ENCODE peak calls at places on chromosome 12, in seven cellular contexts. C is fibroblast of the aortic adventitia; P is WTC11; X is esophagus squamous epithelium; U is CD8-positive, alpha-beta T cell; L is endothelial cell; E is astrocyte of the spinal cord. R is an unnamed sample.
A peak's percentile ranks its signal among the peaks of the same experiment; 100 is the strongest.

GRCh38 chr12:122471324-122472226 is 29.2 kb downstream of the ZCCHC8 start:
- DNase-seq in P (no peak), X (no peak), C (peak; percentile 90), E (peak; percentile 83), L (no peak), U (no peak), R (peak; percentile 81)

GRCh38 chr12:24808651-24809050 is 140.2 kb downstream of the BCAT1 start:
- DNase-seq in C (no peak), U (no peak), L (no peak), E (no peak), X (no peak), P (no peak), R (no peak)

GRCh38 chr12:21526053-21526452 is at the start of gene SPX:
- DNase-seq in C (peak; percentile 6), L (no peak), E (no peak), P (no peak), X (no peak), U (no peak), R (peak; percentile 68)

GRCh38 chr12:40752011-40752410 is 59.8 kb downstream of the CNTN1 start:
- DNase-seq in L (no peak), X (no peak), P (no peak), E (no peak), U (no peak), C (no peak), R (no peak)

GRCh38 chr12:116508145-116509121 is 50.7 kb upstream of the MAP1LC3B2 start:
- DNase-seq in C (peak; percentile 42), P (peak; percentile 73), E (no peak), U (no peak), X (no peak), L (peak; percentile 43), R (no peak)

GRCh38 chr12:48084066-48084465 is 21.8 kb downstream of the SENP1 start:
- DNase-seq in X (no peak), P (no peak), U (no peak), E (peak; percentile 17), C (peak; percentile 58), L (no peak), R (peak; percentile 6)

GRCh38 chr12:47417960-47418359 is 287.9 kb downstream of the RPAP3 start:
- DNase-seq in E (no peak), P (no peak), U (no peak), X (no peak), C (no peak), L (no peak), R (no peak)

GRCh38 chr12:64840949-64841717 is 16.7 kb downstream of the TBC1D30 start:
- DNase-seq in C (no peak), P (no peak), L (no peak), X (no peak), U (no peak), E (no peak), R (no peak)

GRCh38 chr12:114762490-114763110 is 78.6 kb upstream of the TBX3 start:
- DNase-seq in P (no peak), X (no peak), U (no peak), E (peak; percentile 53), C (peak; percentile 16), L (no peak), R (no peak)

GRCh38 chr12:131231194-131231980 is 277.7 kb downstream of the ADGRD1 start:
- DNase-seq in X (no peak), U (no peak), C (no peak), P (no peak), L (no peak), E (no peak), R (no peak)

GRCh38 chr12:14417717-14418116 is 52.2 kb downstream of the ATF7IP start:
- DNase-seq in E (peak; percentile 94), U (peak; percentile 86), P (peak; percentile 77), C (peak; percentile 92), L (peak; percentile 73), X (no peak), R (peak; percentile 65)

GRCh38 chr12:80469681-80470080 is 25.6 kb downstream of the PTPRQ start:
- DNase-seq in E (no peak), L (no peak), P (no peak), X (no peak), U (no peak), C (peak; percentile 26), R (no peak)

GRCh38 chr12:104769207-104769606 is 188.9 kb downstream of the SLC41A2 start:
- DNase-seq in E (no peak), X (no peak), P (no peak), L (no peak), U (no peak), C (no peak), R (no peak)

GRCh38 chr12:122458105-122459035 is 35.9 kb upstream of the CLIP1 start:
- DNase-seq in X (no peak), L (no peak), E (no peak), U (no peak), P (no peak), C (no peak), R (no peak)

GRCh38 chr12:75183967-75184366 is 25.7 kb downstream of the KCNC2 start:
- DNase-seq in X (no peak), C (no peak), P (no peak), E (no peak), U (no peak), L (no peak), R (no peak)

GRCh38 chr12:43282106-43282505 is 269.9 kb downstream of the ADAMTS20 start:
- DNase-seq in P (no peak), C (peak; percentile 80), X (no peak), L (no peak), U (no peak), E (peak; percentile 63), R (peak; percentile 28)

DNA sequence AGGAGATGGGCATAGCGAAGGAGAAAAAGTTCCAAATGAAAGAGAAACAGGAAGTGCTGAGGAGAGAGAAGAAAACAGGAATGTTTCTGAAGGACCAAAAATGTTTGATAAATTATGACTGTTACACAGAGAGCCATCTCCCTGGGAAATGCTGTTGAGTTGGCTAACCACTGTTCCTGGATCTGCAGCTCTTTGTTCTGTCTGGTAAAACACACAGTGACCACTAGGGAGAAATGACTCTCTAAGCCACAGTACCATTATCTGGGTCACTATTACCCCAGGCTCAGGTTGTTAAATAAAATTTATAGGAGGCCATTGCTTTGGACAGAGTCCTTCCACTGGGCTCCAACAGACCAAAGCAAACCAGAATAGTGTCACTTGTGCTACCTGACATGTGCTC is 219.3 kb downstream of the CRADD start:
- DNase-seq in L (no peak), E (no peak), P (no peak), C (no peak), U (no peak), X (no peak), R (no peak)
- TF ChIP-seq CTCF in L (peak; percentile 55), E (peak; percentile 26), P (no peak), C (peak; percentile 20), U (no peak), X (no peak), R (no peak)

GRCh38 chr12:58176296-58176869 is 235.0 kb downstream of the ATP23 start:
- DNase-seq in P (peak; percentile 77), X (no peak), L (peak; percentile 49), C (peak; percentile 5), E (peak; percentile 33), U (no peak), R (peak; percentile 63)
- TF ChIP-seq CTCF in P (peak; percentile 47), X (peak; percentile 23), L (peak; percentile 51), C (peak; percentile 32), E (peak; percentile 61), U (no peak), R (no peak)

GRCh38 chr12:8559676-8560075 is 19.0 kb upstream of the CLEC4E start:
- DNase-seq in P (no peak), E (no peak), C (no peak), U (no peak), X (no peak), L (no peak), R (no peak)

GRCh38 chr12:8563383-8563782 is 22.7 kb upstream of the CLEC4E start:
- DNase-seq in X (no peak), U (no peak), L (no peak), E (no peak), P (no peak), C (no peak), R (no peak)

GRCh38 chr12:8564656-8565055 is 24.0 kb upstream of the CLEC4E start:
- DNase-seq in P (peak; percentile 48), C (no peak), X (no peak), L (no peak), E (no peak), U (no peak), R (no peak)

GRCh38 chr12:8560986-8561385 is 20.3 kb upstream of the CLEC4E start:
- DNase-seq in P (no peak), L (no peak), X (no peak), U (no peak), C (no peak), E (no peak), R (no peak)

GRCh38 chr12:8562310-8562709 is 21.6 kb upstream of the CLEC4E start:
- DNase-seq in E (no peak), L (no peak), U (no peak), C (no peak), P (peak; percentile 42), X (no peak), R (no peak)
- TF ChIP-seq CTCF in E (no peak), L (no peak), U (no peak), C (no peak), P (peak; percentile 28), X (no peak), R (no peak)

GRCh38 chr12:643478-644292 is 19.6 kb downstream of the NINJ2 start:
- DNase-seq in P (no peak), E (no peak), C (no peak), L (no peak), X (no peak), U (no peak), R (no peak)

GRCh38 chr12:644818-645552 is 18.3 kb downstream of the NINJ2 start:
- DNase-seq in U (no peak), C (peak; percentile 82), E (peak; percentile 63), L (no peak), P (no peak), X (no peak), R (no peak)

GRCh38 chr12:645563-646071 is 17.6 kb downstream of the NINJ2 start:
- DNase-seq in E (peak; percentile 53), P (no peak), L (no peak), U (no peak), C (peak; percentile 73), X (no peak), R (peak; percentile 32)

GRCh38 chr12:644293-644639 is 19.0 kb downstream of the NINJ2 start:
- DNase-seq in X (no peak), L (no peak), E (no peak), C (no peak), P (no peak), U (no peak), R (no peak)

DNA sequence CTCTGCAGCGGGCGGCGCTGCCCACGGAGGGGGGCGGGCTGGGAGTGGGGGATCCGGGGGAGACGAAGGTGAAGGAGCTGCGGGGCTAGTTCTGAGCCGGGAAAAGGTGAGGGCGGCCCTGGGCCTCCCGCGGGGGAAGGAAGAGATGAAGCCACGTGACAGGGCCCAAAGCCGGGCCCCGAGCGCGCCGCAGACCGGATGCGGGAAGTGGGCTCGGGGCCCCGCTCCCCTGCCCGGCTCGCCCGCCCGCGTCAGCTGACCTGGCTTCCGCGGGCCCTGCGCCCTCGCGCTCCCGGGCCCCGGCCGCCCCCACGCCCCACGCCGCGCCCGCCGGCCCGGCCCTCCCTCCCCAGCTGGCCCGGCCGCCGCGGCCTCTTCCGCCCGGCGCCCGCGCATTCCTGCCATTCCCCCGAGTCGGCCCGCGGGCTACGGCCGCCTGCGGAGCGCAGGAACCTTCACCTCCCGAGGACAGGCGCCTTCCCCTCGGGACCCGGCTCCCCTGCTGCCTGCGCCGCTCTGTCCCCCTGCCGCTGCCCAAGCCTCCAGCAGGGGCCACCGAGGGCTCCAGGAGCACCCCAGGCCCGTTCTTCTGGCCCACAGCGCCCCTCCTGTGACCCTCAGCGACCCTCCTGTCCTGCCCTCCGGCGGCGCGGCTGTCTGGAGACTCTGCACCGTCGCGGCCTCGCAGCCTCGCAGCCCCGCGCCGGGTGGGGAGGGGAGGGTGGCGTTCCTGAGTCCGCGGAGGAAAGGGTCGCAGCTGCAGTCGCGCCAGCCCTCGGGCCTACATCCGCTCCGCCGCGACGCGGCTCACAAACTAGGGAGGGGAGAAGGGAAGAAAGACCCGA is 20.4 kb downstream of the NINJ2 start:
- DNase-seq in X (no peak), L (peak; percentile 75), U (peak; percentile 77), P (peak; percentile 71), E (peak; percentile 47), C (peak; percentile 26), R (peak; percentile 62)
- TF ChIP-seq CTCF in X (peak; percentile 53), L (peak; percentile 55), U (peak; percentile 34), P (peak; percentile 11), E (peak; percentile 7), C (peak; percentile 27), R (peak; percentile 17)